ENCODE peak calls at places on chromosomes 13 and 19, in six cellular contexts. One of them, this sample, is unnamed. For H3K36me3, the result is how much of the 10 kb centered on the place peaks cover.

GRCh38 chr13:110677731-110678545 is 28.0 kb downstream of the CARS2 start:
- DNase-seq in Peyer's patch: no peak
- DNase-seq in breast epithelium: no peak
- DNase-seq in tibial nerve: no peak
- DNase-seq in CD8-positive, alpha-beta T cell: no peak
- DNase-seq in OCI-LY7: no peak
- DNase-seq in this sample: no peak

GRCh38 chr13:36154567-36155231 is 23.5 kb upstream of the DCLK1 start:
- DNase-seq in CD8-positive, alpha-beta T cell: no peak
- DNase-seq in OCI-LY7: no peak
- DNase-seq in Peyer's patch: no peak
- DNase-seq in breast epithelium: no peak
- DNase-seq in tibial nerve: no peak
- DNase-seq in this sample: no peak

GRCh38 chr13:77919351-77920294 is 992 bp upstream of the EDNRB start:
- DNase-seq in Peyer's patch: no peak
- DNase-seq in CD8-positive, alpha-beta T cell: no peak
- DNase-seq in tibial nerve: peak
- DNase-seq in OCI-LY7: no peak
- DNase-seq in breast epithelium: peak
- DNase-seq in this sample: no peak

GRCh38 chr19:14412436-14413071 is 6.6 kb downstream of the DDX39A start:
- DNase-seq in CD8-positive, alpha-beta T cell: no peak
- DNase-seq in Peyer's patch: no peak
- DNase-seq in OCI-LY7: no peak
- DNase-seq in tibial nerve: no peak
- DNase-seq in breast epithelium: no peak
- DNase-seq in this sample: no peak

GRCh38 chr19:10393137-10393536 is 10.2 kb downstream of the CDC37 start:
- DNase-seq in OCI-LY7: no peak
- DNase-seq in CD8-positive, alpha-beta T cell: no peak
- DNase-seq in tibial nerve: no peak
- DNase-seq in breast epithelium: no peak
- DNase-seq in Peyer's patch: no peak
- DNase-seq in this sample: no peak

GRCh38 chr13:52703482-52703881 is 36.1 kb downstream of the CNMD start:
- DNase-seq in OCI-LY7: no peak
- DNase-seq in tibial nerve: no peak
- DNase-seq in Peyer's patch: no peak
- DNase-seq in breast epithelium: no peak
- DNase-seq in CD8-positive, alpha-beta T cell: no peak
- DNase-seq in this sample: no peak

GRCh38 chr19:57664269-57665127 is 4.2 kb upstream of the ZSCAN4 start:
- DNase-seq in OCI-LY7: no peak
- DNase-seq in tibial nerve: no peak
- DNase-seq in Peyer's patch: no peak
- DNase-seq in breast epithelium: no peak
- DNase-seq in CD8-positive, alpha-beta T cell: peak
- DNase-seq in this sample: peak

GRCh38 chr13:76622336-76623045 is 263.7 kb downstream of the KCTD12 start:
- DNase-seq in OCI-LY7: no peak
- DNase-seq in Peyer's patch: no peak
- DNase-seq in tibial nerve: peak
- DNase-seq in CD8-positive, alpha-beta T cell: no peak
- DNase-seq in breast epithelium: no peak
- DNase-seq in this sample: no peak

GRCh38 chr13:101390461-101390860 is 25.8 kb downstream of the NALCN start:
- DNase-seq in OCI-LY7: no peak
- DNase-seq in breast epithelium: no peak
- DNase-seq in tibial nerve: no peak
- DNase-seq in Peyer's patch: no peak
- DNase-seq in CD8-positive, alpha-beta T cell: no peak
- DNase-seq in this sample: peak

GRCh38 chr19:6213266-6213595 is 66.5 kb downstream of the MLLT1 start:
- DNase-seq in OCI-LY7: no peak
- DNase-seq in breast epithelium: no peak
- DNase-seq in CD8-positive, alpha-beta T cell: no peak
- DNase-seq in tibial nerve: no peak
- DNase-seq in Peyer's patch: no peak
- DNase-seq in this sample: no peak

GRCh38 chr19:58154287-58154678 is 3.7 kb upstream of the ZNF329 start:
- DNase-seq in OCI-LY7: no peak
- DNase-seq in Peyer's patch: no peak
- DNase-seq in tibial nerve: no peak
- DNase-seq in CD8-positive, alpha-beta T cell: peak
- DNase-seq in breast epithelium: peak
- DNase-seq in this sample: no peak

GRCh38 chr19:19627716-19628498 is at the start of gene LPAR2:
- DNase-seq in tibial nerve: no peak
- DNase-seq in breast epithelium: peak
- DNase-seq in Peyer's patch: peak
- DNase-seq in CD8-positive, alpha-beta T cell: peak
- DNase-seq in OCI-LY7: peak
- DNase-seq in this sample: no peak

GRCh38 chr19:4730740-4731171 is 7.1 kb upstream of the DPP9 start:
- DNase-seq in Peyer's patch: peak
- DNase-seq in breast epithelium: no peak
- DNase-seq in CD8-positive, alpha-beta T cell: peak
- DNase-seq in OCI-LY7: peak
- DNase-seq in tibial nerve: no peak
- DNase-seq in this sample: no peak

GRCh38 chr13:27605610-27606200 is 14.6 kb downstream of the LNX2 start:
- DNase-seq in OCI-LY7: no peak
- DNase-seq in breast epithelium: no peak
- DNase-seq in tibial nerve: no peak
- DNase-seq in Peyer's patch: no peak
- DNase-seq in CD8-positive, alpha-beta T cell: no peak
- DNase-seq in this sample: no peak

GRCh38 chr13:44768775-44769578 is 192.8 kb upstream of the TSC22D1 start:
- DNase-seq in breast epithelium: no peak
- DNase-seq in tibial nerve: no peak
- DNase-seq in Peyer's patch: no peak
- DNase-seq in CD8-positive, alpha-beta T cell: no peak
- DNase-seq in OCI-LY7: no peak
- DNase-seq in this sample: no peak

GRCh38 chr19:52120286-52120685 is 19.5 kb downstream of the ZNF616 start:
- DNase-seq in Peyer's patch: no peak
- DNase-seq in CD8-positive, alpha-beta T cell: no peak
- DNase-seq in OCI-LY7: no peak
- DNase-seq in tibial nerve: no peak
- DNase-seq in breast epithelium: no peak
- DNase-seq in this sample: no peak

GRCh38 chr13:37417042-37417441 is 181.5 kb downstream of the POSTN start:
- DNase-seq in tibial nerve: no peak
- DNase-seq in Peyer's patch: no peak
- DNase-seq in OCI-LY7: no peak
- DNase-seq in CD8-positive, alpha-beta T cell: no peak
- DNase-seq in breast epithelium: no peak
- DNase-seq in this sample: no peak

GRCh38 chr19:2986951-2987491 is 9.7 kb downstream of the TLE6 start:
- DNase-seq in OCI-LY7: no peak
- DNase-seq in Peyer's patch: no peak
- DNase-seq in tibial nerve: no peak
- DNase-seq in breast epithelium: no peak
- DNase-seq in CD8-positive, alpha-beta T cell: no peak
- DNase-seq in this sample: no peak

GRCh38 chr13:46633416-46633815 is 80.4 kb downstream of the LRCH1 start:
- DNase-seq in CD8-positive, alpha-beta T cell: no peak
- DNase-seq in tibial nerve: no peak
- DNase-seq in OCI-LY7: no peak
- DNase-seq in breast epithelium: no peak
- DNase-seq in Peyer's patch: no peak
- DNase-seq in this sample: peak

GRCh38 chr19:47680858-47681332 is 32.3 kb upstream of the EHD2 start:
- DNase-seq in CD8-positive, alpha-beta T cell: no peak
- DNase-seq in breast epithelium: no peak
- DNase-seq in OCI-LY7: no peak
- DNase-seq in Peyer's patch: no peak
- DNase-seq in tibial nerve: no peak
- DNase-seq in this sample: no peak

GRCh38 chr19:10979950-10980349 is 19.1 kb downstream of the SMARCA4 start:
- DNase-seq in Peyer's patch: peak
- DNase-seq in breast epithelium: no peak
- DNase-seq in OCI-LY7: peak
- DNase-seq in CD8-positive, alpha-beta T cell: no peak
- DNase-seq in tibial nerve: no peak
- DNase-seq in this sample: no peak

GRCh38 chr19:47381653-47382279 is 32.7 kb downstream of the DHX34 start:
- DNase-seq in Peyer's patch: peak
- DNase-seq in breast epithelium: no peak
- DNase-seq in tibial nerve: no peak
- DNase-seq in OCI-LY7: peak
- DNase-seq in CD8-positive, alpha-beta T cell: peak
- DNase-seq in this sample: no peak

GRCh38 chr19:5621945-5622464 is 571 bp downstream of the SAFB2 start:
- DNase-seq in OCI-LY7: peak
- DNase-seq in tibial nerve: no peak
- DNase-seq in Peyer's patch: no peak
- DNase-seq in breast epithelium: no peak
- DNase-seq in CD8-positive, alpha-beta T cell: peak
- DNase-seq in this sample: no peak

GRCh38 chr13:29507356-29507755 is 88.1 kb downstream of the SLC7A1 start:
- DNase-seq in CD8-positive, alpha-beta T cell: no peak
- DNase-seq in breast epithelium: no peak
- DNase-seq in Peyer's patch: peak
- DNase-seq in OCI-LY7: no peak
- DNase-seq in tibial nerve: no peak
- DNase-seq in this sample: no peak

GRCh38 chr19:52638601-52639000 is 446 bp upstream of the ZNF83 start:
- DNase-seq in Peyer's patch: no peak
- DNase-seq in CD8-positive, alpha-beta T cell: no peak
- DNase-seq in tibial nerve: no peak
- DNase-seq in breast epithelium: no peak
- DNase-seq in OCI-LY7: no peak
- DNase-seq in this sample: no peak

GRCh38 chr13:21176982-21177284 is 475 bp downstream of the MRPL57 start:
- DNase-seq in OCI-LY7: no peak
- DNase-seq in CD8-positive, alpha-beta T cell: peak
- DNase-seq in Peyer's patch: no peak
- DNase-seq in tibial nerve: no peak
- DNase-seq in breast epithelium: no peak
- DNase-seq in this sample: no peak

GRCh38 chr19:44824758-44825157 is 15.9 kb downstream of the BCAM start:
- DNase-seq in OCI-LY7: no peak
- DNase-seq in Peyer's patch: no peak
- DNase-seq in tibial nerve: no peak
- DNase-seq in breast epithelium: no peak
- DNase-seq in CD8-positive, alpha-beta T cell: no peak
- DNase-seq in this sample: no peak

GRCh38 chr19:4375164-4375619 is 25.2 kb downstream of the SH3GL1 start:
- DNase-seq in CD8-positive, alpha-beta T cell: no peak
- DNase-seq in tibial nerve: no peak
- DNase-seq in Peyer's patch: no peak
- DNase-seq in breast epithelium: peak
- DNase-seq in OCI-LY7: no peak
- DNase-seq in this sample: no peak

GRCh38 chr13:58452123-58452623 is 820.6 kb downstream of the PCDH17 start:
- DNase-seq in tibial nerve: no peak
- DNase-seq in OCI-LY7: no peak
- DNase-seq in breast epithelium: no peak
- DNase-seq in Peyer's patch: no peak
- DNase-seq in CD8-positive, alpha-beta T cell: no peak
- DNase-seq in this sample: no peak

GRCh38 chr13:109812375-109812774 is 26.0 kb upstream of the IRS2 start:
- DNase-seq in Peyer's patch: no peak
- DNase-seq in CD8-positive, alpha-beta T cell: no peak
- DNase-seq in OCI-LY7: no peak
- DNase-seq in breast epithelium: no peak
- DNase-seq in tibial nerve: no peak
- DNase-seq in this sample: no peak

GRCh38 chr19:42275517-42275916 is 6.5 kb downstream of the CIC start:
- DNase-seq in CD8-positive, alpha-beta T cell: no peak
- DNase-seq in Peyer's patch: no peak
- DNase-seq in tibial nerve: no peak
- DNase-seq in breast epithelium: no peak
- DNase-seq in OCI-LY7: no peak
- DNase-seq in this sample: no peak

GRCh38 chr19:30085394-30085793 is 143.4 kb downstream of the URI1 start:
- DNase-seq in OCI-LY7: peak
- DNase-seq in CD8-positive, alpha-beta T cell: no peak
- DNase-seq in tibial nerve: no peak
- DNase-seq in Peyer's patch: no peak
- DNase-seq in breast epithelium: no peak
- DNase-seq in this sample: no peak
- TF ChIP-seq CTCF in OCI-LY7: peak
- TF ChIP-seq CTCF in CD8-positive, alpha-beta T cell: no peak
- TF ChIP-seq CTCF in tibial nerve: no peak
- TF ChIP-seq CTCF in Peyer's patch: no peak
- TF ChIP-seq CTCF in breast epithelium: no peak
- TF ChIP-seq CTCF in this sample: no peak

GRCh38 chr19:38385057-38385803 is 2.6 kb downstream of the GGN start:
- DNase-seq in breast epithelium: no peak
- DNase-seq in tibial nerve: no peak
- DNase-seq in Peyer's patch: no peak
- DNase-seq in OCI-LY7: no peak
- DNase-seq in CD8-positive, alpha-beta T cell: no peak
- DNase-seq in this sample: no peak
- H3K36me3 ChIP-seq in breast epithelium: under half
- H3K36me3 ChIP-seq in tibial nerve: under half
- H3K36me3 ChIP-seq in Peyer's patch: under half
- H3K36me3 ChIP-seq in OCI-LY7: under half
- H3K36me3 ChIP-seq in CD8-positive, alpha-beta T cell: under half
- H3K36me3 ChIP-seq in this sample: under half

GRCh38 chr19:1247747-1248453 is 483 bp upstream of the MIDN start:
- DNase-seq in tibial nerve: no peak
- DNase-seq in CD8-positive, alpha-beta T cell: peak
- DNase-seq in Peyer's patch: peak
- DNase-seq in OCI-LY7: no peak
- DNase-seq in breast epithelium: no peak
- DNase-seq in this sample: no peak
- TF ChIP-seq CTCF in tibial nerve: peak
- TF ChIP-seq CTCF in CD8-positive, alpha-beta T cell: no peak
- TF ChIP-seq CTCF in Peyer's patch: peak
- TF ChIP-seq CTCF in OCI-LY7: peak
- TF ChIP-seq CTCF in breast epithelium: no peak
- TF ChIP-seq CTCF in this sample: peak

DNA sequence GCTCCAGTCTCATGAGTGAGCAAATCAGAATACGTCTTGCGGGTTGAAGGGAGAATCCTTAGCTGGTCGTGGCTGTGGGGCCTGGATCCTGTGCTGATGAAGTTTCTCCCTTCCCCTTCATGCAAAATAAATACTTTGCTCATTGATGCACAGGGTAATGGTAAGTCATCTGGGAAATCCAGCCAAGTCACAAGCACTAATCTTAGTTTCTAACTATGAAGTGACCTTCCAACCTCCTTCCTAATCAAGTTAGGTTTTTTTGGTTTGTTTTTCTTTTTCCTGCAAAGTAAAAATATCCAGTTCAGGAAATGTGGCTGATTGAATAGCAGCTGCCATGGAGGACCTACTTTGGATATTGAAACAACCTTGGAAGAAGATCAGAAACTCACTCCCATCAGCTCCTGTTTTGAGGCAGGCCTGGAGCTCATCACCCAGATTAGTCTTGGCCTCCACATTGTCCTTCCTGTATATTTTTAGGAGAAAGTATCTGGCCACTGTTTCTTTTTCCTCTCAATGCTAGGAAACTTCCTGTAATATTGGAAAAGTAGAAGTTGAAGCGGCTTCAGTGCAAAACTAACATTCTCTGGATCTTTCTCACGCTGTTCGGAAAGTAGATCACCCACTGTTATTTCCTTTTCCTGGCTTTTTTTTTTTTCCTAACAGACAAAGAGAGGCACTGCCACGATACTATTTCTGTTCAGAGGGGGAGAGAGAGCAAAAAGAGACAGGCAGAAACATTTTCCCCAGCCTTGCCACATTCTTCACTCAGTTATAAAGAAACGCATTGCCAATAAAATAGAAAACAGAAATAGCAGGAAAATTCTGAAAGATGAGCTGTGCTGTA is 12.2 kb upstream of the ARL11 start:
- DNase-seq in CD8-positive, alpha-beta T cell: no peak
- DNase-seq in breast epithelium: no peak
- DNase-seq in tibial nerve: no peak
- DNase-seq in OCI-LY7: no peak
- DNase-seq in Peyer's patch: no peak
- DNase-seq in this sample: no peak
- H3K36me3 ChIP-seq in CD8-positive, alpha-beta T cell: under half
- H3K36me3 ChIP-seq in breast epithelium: under half
- H3K36me3 ChIP-seq in tibial nerve: under half
- H3K36me3 ChIP-seq in OCI-LY7: under half
- H3K36me3 ChIP-seq in Peyer's patch: under half
- H3K36me3 ChIP-seq in this sample: under half